ENCODE peak calls at places on chromosomes 5 and 9, in six cellular contexts. K, P, B, L, M and W are unnamed samples.

GRCh38 chr5:6714221-6715041 is 1.2 kb downstream of the TENT4A start:
- DNase-seq in K (no peak), P (peak; percentile 31), B (no peak), L (no peak), M (no peak), W (no peak)

GRCh38 chr9:133477461-133477860 is 1.4 kb downstream of the SLC2A6 start:
- DNase-seq in K (no peak), P (no peak), B (no peak), L (no peak), M (no peak), W (no peak)

GRCh38 chr5:141992349-141992963 is 20.4 kb downstream of the GNPDA1 start:
- DNase-seq in K (no peak), P (peak; percentile 79), B (peak; percentile 53), L (peak; percentile 41), M (peak; percentile 61), W (peak; percentile 46)

GRCh38 chr5:140607031-140607430 is 25.9 kb downstream of the CD14 start:
- DNase-seq in K (no peak), P (no peak), B (no peak), L (no peak), M (no peak), W (peak; percentile 41)

GRCh38 chr9:128920381-128921058 is at the start of gene PHYHD1:
- DNase-seq in K (no peak), P (no peak), B (no peak), L (no peak), M (no peak), W (no peak)

GRCh38 chr5:82387041-82387818 is 109.1 kb upstream of the RPS23 start:
- DNase-seq in K (no peak), P (no peak), B (no peak), L (peak; percentile 37), M (no peak), W (no peak)

GRCh38 chr9:74721696-74722660 is 165.7 kb downstream of the TRPM6 start:
- DNase-seq in K (no peak), P (no peak), B (no peak), L (no peak), M (no peak), W (no peak)

GRCh38 chr5:115543365-115543700 is 1.2 kb downstream of the FEM1C start:
- DNase-seq in K (no peak), P (no peak), B (no peak), L (no peak), M (no peak), W (no peak)

GRCh38 chr9:81408951-81409350 is 280.4 kb downstream of the TLE1 start:
- DNase-seq in K (no peak), P (no peak), B (no peak), L (no peak), M (peak; percentile 53), W (no peak)

GRCh38 chr9:17905356-17906203 is 326.7 kb downstream of the SH3GL2 start:
- DNase-seq in K (no peak), P (no peak), B (no peak), L (no peak), M (no peak), W (no peak)

GRCh38 chr5:80576383-80576782 is 6.3 kb upstream of the ANKRD34B start:
- DNase-seq in K (no peak), P (no peak), B (no peak), L (no peak), M (no peak), W (no peak)

GRCh38 chr5:146072595-146072994 is 32.8 kb downstream of the PLAC8L1 start:
- DNase-seq in K (no peak), P (no peak), B (no peak), L (no peak), M (no peak), W (no peak)

GRCh38 chr9:85258823-85259370 is 482.9 kb downstream of the AGTPBP1 start:
- DNase-seq in K (no peak), P (no peak), B (peak; percentile 44), L (peak; percentile 78), M (peak; percentile 70), W (peak; percentile 30)

GRCh38 chr5:74376187-74376586 is 264.3 kb downstream of the ENC1 start:
- DNase-seq in K (no peak), P (no peak), B (no peak), L (no peak), M (no peak), W (no peak)

GRCh38 chr9:38651400-38652042 is 31.1 kb upstream of the ANKRD18A start:
- DNase-seq in K (no peak), P (no peak), B (no peak), L (no peak), M (no peak), W (no peak)

GRCh38 chr5:160165137-160166068 is 46.2 kb upstream of the PWWP2A start:
- DNase-seq in K (no peak), P (no peak), B (no peak), L (peak; percentile 88), M (peak; percentile 80), W (no peak)

GRCh38 chr9:93139365-93140182 is 5.5 kb upstream of the NINJ1 start:
- DNase-seq in K (no peak), P (no peak), B (no peak), L (no peak), M (no peak), W (no peak)

GRCh38 chr5:124745367-124746251 is 830 bp downstream of the ZNF608 start:
- DNase-seq in K (no peak), P (no peak), B (no peak), L (no peak), M (peak; percentile 56), W (no peak)

GRCh38 chr9:85432599-85432998 is 309.2 kb downstream of the AGTPBP1 start:
- DNase-seq in K (no peak), P (no peak), B (no peak), L (no peak), M (no peak), W (no peak)

GRCh38 chr5:9265391-9266287 is 280.2 kb downstream of the SEMA5A start:
- DNase-seq in K (no peak), P (no peak), B (no peak), L (peak; percentile 66), M (no peak), W (no peak)

GRCh38 chr9:126832440-126832839 is 27.6 kb downstream of the ZBTB43 start:
- DNase-seq in K (no peak), P (no peak), B (no peak), L (no peak), M (no peak), W (no peak)

GRCh38 chr5:75524071-75524470 is 12.4 kb downstream of the POLK start:
- DNase-seq in K (no peak), P (no peak), B (no peak), L (no peak), M (no peak), W (no peak)

GRCh38 chr9:119086590-119086989 is 282.6 kb downstream of the BRINP1 start:
- DNase-seq in K (no peak), P (no peak), B (no peak), L (no peak), M (no peak), W (no peak)

GRCh38 chr9:135471751-135472640 is 7.6 kb upstream of the PPP1R26 start:
- DNase-seq in K (no peak), P (no peak), B (peak; percentile 43), L (no peak), M (no peak), W (no peak)

GRCh38 chr5:30040483-30041116 is 1152.9 kb upstream of the CDH6 start:
- DNase-seq in K (no peak), P (no peak), B (peak; percentile 46), L (peak; percentile 49), M (peak; percentile 54), W (peak; percentile 52)

GRCh38 chr5:55816342-55816741 is 34.8 kb upstream of the IL31RA start:
- DNase-seq in K (no peak), P (no peak), B (no peak), L (no peak), M (no peak), W (no peak)